ENCODE peak calls at places on chromosome 4, in eight cellular contexts. D is upper lobe of left lung, E is GM12878, Y is SK-N-SH, B is transverse colon, M is spleen, J is endothelial cell of umbilical vein, F is stomach. W is an unnamed sample.

GRCh38 chr4:3469386-3470243 is 6.5 kb downstream of the DOK7 start:
- DNase-seq in D (no peak), E (no peak), Y (no peak), B (no peak), M (peak), J (no peak), F (peak), W (no peak)

GRCh38 chr4:6177587-6178197 is 22.7 kb downstream of the JAKMIP1 start:
- DNase-seq in D (no peak), E (no peak), Y (no peak), B (peak), M (no peak), J (no peak), F (peak), W (no peak)

GRCh38 chr4:122826000-122826595 is 533 bp upstream of the FGF2 start:
- DNase-seq in D (no peak), E (no peak), Y (peak), B (no peak), M (no peak), J (peak), F (no peak), W (no peak)

GRCh38 chr4:34202154-34202553 is 2042.2 kb downstream of the ARAP2 start:
- DNase-seq in D (no peak), E (no peak), Y (no peak), B (no peak), M (no peak), J (no peak), F (no peak), W (no peak)

GRCh38 chr4:7159923-7160322 is 32.4 kb upstream of the SORCS2 start:
- DNase-seq in D (no peak), E (no peak), Y (no peak), B (no peak), M (no peak), J (no peak), F (no peak), W (no peak)

GRCh38 chr4:160283081-160283480 is 1180.2 kb downstream of the RAPGEF2 start:
- DNase-seq in D (no peak), E (no peak), Y (no peak), B (no peak), M (no peak), J (no peak), F (no peak), W (no peak)

GRCh38 chr4:146852365-146852764 is 93.3 kb downstream of the TTC29 start:
- DNase-seq in D (no peak), E (no peak), Y (no peak), B (no peak), M (no peak), J (no peak), F (no peak), W (no peak)

GRCh38 chr4:45155081-45155777 is 428.9 kb upstream of the GNPDA2 start:
- DNase-seq in D (no peak), E (no peak), Y (no peak), B (no peak), M (no peak), J (no peak), F (no peak), W (no peak)

GRCh38 chr4:1261107-1261928 is 12.4 kb upstream of the CTBP1 start:
- DNase-seq in D (no peak), E (no peak), Y (no peak), B (no peak), M (peak), J (no peak), F (no peak), W (no peak)

GRCh38 chr4:15244354-15244753 is 183.5 kb upstream of the C1QTNF7 start:
- DNase-seq in D (no peak), E (no peak), Y (no peak), B (no peak), M (no peak), J (no peak), F (no peak), W (no peak)

GRCh38 chr4:158253350-158253980 is 43.2 kb downstream of the TMEM144 start:
- DNase-seq in D (no peak), E (no peak), Y (peak), B (peak), M (no peak), J (peak), F (peak), W (no peak)

GRCh38 chr4:878796-879729 is 53.1 kb downstream of the GAK start:
- DNase-seq in D (no peak), E (no peak), Y (no peak), B (no peak), M (no peak), J (no peak), F (no peak), W (no peak)

GRCh38 chr4:74665346-74665745 is 129.0 kb downstream of the BTC start:
- DNase-seq in D (no peak), E (no peak), Y (no peak), B (no peak), M (no peak), J (no peak), F (no peak), W (no peak)
- TF ChIP-seq POLR2AphosphoS5 in D (no peak), E (no peak), Y (no peak), B (no peak), M (no peak), J (no peak), F (no peak), W (no peak)

DNA sequence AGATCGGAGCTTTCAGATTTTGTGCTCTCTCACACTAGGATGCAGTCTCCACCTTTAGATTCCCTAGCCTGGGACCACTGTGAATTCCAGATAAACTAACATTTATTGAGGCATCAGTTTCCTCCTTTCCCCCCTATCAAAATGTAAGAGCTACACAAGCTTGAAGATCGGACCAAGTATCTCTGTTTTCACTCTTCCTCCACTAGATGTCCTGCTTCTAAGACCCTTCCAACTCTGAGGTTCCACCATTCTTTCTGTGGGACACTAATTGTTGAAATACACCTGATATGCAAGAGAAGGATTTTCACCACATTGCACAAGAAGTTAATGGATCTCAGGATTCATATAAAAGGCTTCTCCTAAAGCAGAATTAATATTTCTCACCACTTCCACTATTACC is 43.0 kb upstream of the PHOX2B start:
- DNase-seq in D (no peak), E (no peak), Y (no peak), B (no peak), M (no peak), J (no peak), F (no peak), W (no peak)
- TF ChIP-seq CTCF in D (no peak), E (peak), Y (no peak), B (no peak), M (no peak), J (no peak), F (no peak), W (no peak)

GRCh38 chr4:40713798-40714197 is 36.0 kb upstream of the NSUN7 start:
- DNase-seq in D (no peak), E (no peak), Y (no peak), B (no peak), M (no peak), J (no peak), F (no peak), W (no peak)

DNA sequence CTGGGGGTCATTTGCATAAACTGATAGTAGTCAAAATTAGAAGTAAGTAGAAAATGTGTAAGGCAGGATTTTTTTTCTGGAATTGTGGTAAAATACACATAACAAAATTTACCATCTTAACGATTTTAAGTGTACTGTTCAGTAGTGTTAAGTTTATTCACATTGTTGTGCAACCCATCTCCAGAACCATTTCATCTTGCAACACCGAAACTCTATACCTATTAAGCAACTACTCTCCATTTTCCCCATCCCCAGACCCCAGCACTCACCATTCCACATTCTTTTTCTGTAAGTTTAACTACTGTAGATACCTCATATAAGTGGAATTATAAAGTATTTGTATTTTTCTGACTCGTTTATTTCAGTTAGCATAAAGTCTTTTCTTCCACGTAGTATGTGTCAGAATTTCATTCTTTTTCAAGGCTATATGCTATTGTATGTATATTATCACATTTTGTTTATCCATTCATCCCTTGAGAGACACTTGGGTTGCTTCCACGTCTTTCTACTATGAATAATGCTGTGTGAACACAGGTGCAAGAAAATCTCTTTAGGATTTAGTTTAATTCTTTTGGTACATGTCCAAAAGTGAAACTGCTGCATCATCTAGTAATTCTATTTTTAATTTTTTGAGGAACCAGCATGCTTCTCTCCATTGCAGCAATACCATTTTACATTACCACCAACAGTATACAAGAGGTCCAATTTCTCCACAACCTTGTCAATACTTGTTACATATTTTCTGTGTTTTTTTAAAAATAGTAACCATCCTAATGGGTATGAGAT is 39.1 kb upstream of the NSUN7 start:
- DNase-seq in D (no peak), E (no peak), Y (no peak), B (no peak), M (no peak), J (no peak), F (no peak), W (no peak)
- H3K4me3 ChIP-seq in D (no peak), E (no peak), Y (no peak), B (no peak), M (no peak), J (no peak), F (no peak), W (no peak)

GRCh38 chr4:188887905-188888304 is 748.7 kb downstream of the TRIML1 start:
- DNase-seq in D (no peak), E (no peak), Y (no peak), B (no peak), M (no peak), J (no peak), F (no peak), W (no peak)

GRCh38 chr4:188892837-188893236 is 753.6 kb downstream of the TRIML1 start:
- DNase-seq in D (no peak), E (no peak), Y (no peak), B (no peak), M (no peak), J (no peak), F (no peak), W (no peak)
- TF ChIP-seq POLR2AphosphoS5 in D (no peak), E (no peak), Y (no peak), B (no peak), M (no peak), J (no peak), F (no peak), W (no peak)

DNA sequence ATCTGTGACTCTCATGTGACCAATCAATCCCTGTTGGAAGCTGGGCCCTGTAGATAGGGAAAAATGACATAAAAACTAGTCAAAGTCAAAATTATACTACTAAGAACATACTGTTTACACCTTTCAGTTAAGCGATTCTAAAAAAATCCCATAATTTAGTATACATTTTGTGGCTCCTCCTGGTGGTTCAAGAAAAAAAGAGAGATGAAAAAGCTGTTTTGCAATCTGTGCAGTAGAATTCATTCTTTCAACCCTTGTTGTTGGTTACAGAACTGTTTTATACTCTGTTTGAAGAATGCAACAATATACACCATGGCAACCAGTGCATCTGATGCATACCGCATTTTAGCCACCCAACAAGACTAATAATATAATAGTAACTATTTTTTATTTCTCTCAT is 66.8 kb upstream of the ANK2 start:
- DNase-seq in D (no peak), E (no peak), Y (no peak), B (no peak), M (no peak), J (no peak), F (no peak), W (no peak)
- TF ChIP-seq CTCF in D (no peak), E (no peak), Y (peak), B (no peak), M (no peak), J (no peak), F (no peak), W (no peak)

DNA sequence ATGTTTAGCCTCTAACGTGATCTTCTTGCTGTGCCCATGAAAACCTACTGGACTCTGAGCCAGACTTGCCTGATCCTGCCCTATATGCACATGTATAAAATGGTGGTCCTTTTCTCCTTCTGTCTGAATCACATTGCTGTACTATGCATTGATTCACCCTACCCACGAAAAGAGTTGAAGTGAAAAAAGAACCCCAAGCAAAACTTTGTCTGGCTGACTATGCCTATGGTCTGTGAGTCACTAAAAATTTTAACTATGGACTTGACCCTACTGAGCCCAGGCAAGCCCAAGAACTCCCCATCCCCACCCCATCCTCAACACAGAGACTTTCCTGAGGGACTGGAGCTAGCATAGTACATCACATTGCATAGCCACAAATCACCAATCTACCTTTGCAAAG is 116.6 kb upstream of the TENM3 start:
- DNase-seq in D (no peak), E (no peak), Y (no peak), B (no peak), M (no peak), J (no peak), F (no peak), W (no peak)
- H3K4me3 ChIP-seq in D (no peak), E (no peak), Y (no peak), B (no peak), M (no peak), J (no peak), F (no peak), W (no peak)

W was measured in vagina.